ENCODE peak calls at places on chromosomes 13 and 19, in seven cellular contexts. X is Calu3, Q is mesothelial cell of epicardium, B is cardiac muscle cell, W is IMR-90, M is endodermal cell, Z is coronary artery. T is an unnamed sample.

GRCh38 chr19:2345794-2346663 is 14.0 kb upstream of the TMPRSS9 start:
- DNase-seq in W (no peak), B (no peak), Z (no peak), Q (no peak), X (peak), M (no peak), T (no peak)

GRCh38 chr19:14062558-14062855 is 631 bp upstream of the PALM3 start:
- DNase-seq in B (no peak), W (no peak), M (no peak), Q (no peak), X (no peak), Z (no peak), T (no peak)

GRCh38 chr13:112875627-112876026 is 93.4 kb upstream of the MCF2L start:
- DNase-seq in Q (no peak), X (no peak), W (no peak), B (no peak), Z (no peak), M (peak), T (no peak)

GRCh38 chr13:25372275-25373081 is 704 bp downstream of the ATP8A2 start:
- DNase-seq in W (no peak), B (peak), Q (peak), X (no peak), M (peak), Z (no peak), T (no peak)

GRCh38 chr19:52603558-52604207 is 33.6 kb downstream of the ZNF701 start:
- DNase-seq in X (no peak), M (no peak), B (no peak), Z (no peak), Q (no peak), W (peak), T (no peak)

GRCh38 chr13:23868521-23868920 is 20.7 kb downstream of the MIPEP start:
- DNase-seq in Z (no peak), M (no peak), B (no peak), X (peak), W (peak), Q (no peak), T (no peak)

GRCh38 chr13:24041822-24042221 is 118.7 kb upstream of the SPATA13 start:
- DNase-seq in B (no peak), Q (no peak), Z (no peak), W (no peak), X (no peak), M (no peak), T (no peak)

GRCh38 chr13:79874396-79875360 is 393.7 kb downstream of the NDFIP2 start:
- DNase-seq in M (no peak), B (no peak), Q (no peak), W (peak), X (no peak), Z (no peak), T (no peak)

GRCh38 chr19:58229255-58229639 is 533 bp downstream of the ZNF544 start:
- DNase-seq in Z (no peak), W (peak), B (peak), X (peak), M (peak), Q (no peak), T (no peak)

GRCh38 chr13:87259479-87260083 is 411.6 kb upstream of the SLITRK5 start:
- DNase-seq in Z (no peak), Q (no peak), M (peak), X (no peak), B (peak), W (no peak), T (no peak)
- TF ChIP-seq CTCF in Z (no peak), Q (no peak), M (peak), X (no peak), B (no peak), W (peak), T (no peak)

GRCh38 chr19:10554760-10555612 is 10.8 kb downstream of the KRI1 start:
- DNase-seq in Q (no peak), X (no peak), W (no peak), B (no peak), Z (no peak), M (peak), T (no peak)
- TF ChIP-seq CTCF in Q (no peak), X (no peak), W (no peak), B (no peak), Z (no peak), M (peak), T (no peak)

DNA sequence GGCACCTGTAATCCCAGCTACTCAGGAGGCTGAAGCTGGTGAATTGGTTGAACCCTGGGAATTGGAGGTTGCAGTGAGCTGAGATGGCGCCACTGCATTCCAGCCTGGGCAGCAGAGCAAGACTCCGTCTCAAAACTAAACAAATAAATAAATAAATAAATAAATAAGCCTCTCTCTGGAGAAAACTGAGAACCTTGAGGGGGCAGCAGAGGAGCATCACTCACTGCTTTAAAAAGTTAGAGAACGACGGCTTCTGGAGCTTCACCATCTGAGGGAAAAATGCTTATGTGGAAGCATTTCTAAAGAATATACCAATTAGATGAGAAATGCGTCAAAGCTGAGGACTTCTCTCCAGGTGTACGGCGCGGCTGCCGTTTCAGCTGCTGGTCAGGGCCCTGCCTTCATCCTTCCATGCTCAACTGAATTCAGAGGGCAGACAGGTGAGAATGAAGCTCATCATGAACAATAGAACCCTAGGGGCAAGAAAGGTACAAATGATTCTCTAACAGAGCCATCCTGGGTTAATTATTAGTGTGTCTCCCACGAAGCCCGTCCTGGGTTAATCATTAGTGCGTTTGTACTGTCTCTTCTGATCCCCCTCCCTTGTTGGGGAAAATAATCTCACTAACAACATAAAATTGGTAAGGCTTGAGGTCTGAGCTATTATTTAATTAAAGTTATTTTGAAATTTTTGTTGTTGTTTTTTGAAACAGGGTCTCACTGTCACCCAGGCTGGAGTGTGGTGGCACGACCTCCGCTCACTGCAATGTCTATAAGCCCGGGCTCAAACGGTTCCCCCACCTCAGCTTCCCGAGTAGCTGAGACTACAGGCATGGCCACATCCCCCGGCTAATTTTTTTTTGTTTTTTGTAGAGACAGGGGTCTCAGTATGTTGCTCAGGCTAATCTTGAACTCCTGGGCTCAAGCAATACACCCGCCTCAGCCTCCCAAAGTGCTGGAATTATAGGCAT is 80.1 kb downstream of the IPO5 start:
- DNase-seq in B (peak), Z (no peak), X (peak), W (peak), Q (no peak), M (peak), T (no peak)
- TF ChIP-seq CTCF in B (peak), Z (no peak), X (no peak), W (peak), Q (peak), M (peak), T (no peak)

GRCh38 chr13:21104199-21105019 is 43.0 kb upstream of the LATS2 start:
- DNase-seq in W (no peak), M (no peak), X (no peak), Q (no peak), Z (no peak), B (no peak), T (no peak)
- TF ChIP-seq CTCF in W (no peak), M (no peak), X (no peak), Q (no peak), Z (no peak), B (no peak), T (no peak)

GRCh38 chr19:5154129-5154798 is 185.4 kb downstream of the KDM4B start:
- DNase-seq in X (peak), M (peak), Z (peak), B (peak), Q (no peak), W (no peak), T (no peak)
- TF ChIP-seq CTCF in X (peak), M (peak), Z (no peak), B (peak), Q (no peak), W (peak), T (peak)